ENCODE peak calls at places on chromosomes 4 and X, in four cellular contexts. One of them, this sample, is unnamed.

GRCh38 chr4:137417676-137418075 is 114.6 kb downstream of the PCDH18 start:
- DNase-seq in K562: no peak
- DNase-seq in GM12878: no peak
- DNase-seq in H1: no peak
- DNase-seq in this sample: no peak

GRCh38 chr4:138710297-138710696 is 305.3 kb upstream of the NOCT start:
- DNase-seq in GM12878: no peak
- DNase-seq in H1: no peak
- DNase-seq in K562: no peak
- DNase-seq in this sample: no peak

GRCh38 chrX:48833531-48834138 is 1.8 kb downstream of the PCSK1N start:
- DNase-seq in K562: no peak
- DNase-seq in GM12878: no peak
- DNase-seq in H1: no peak
- DNase-seq in this sample: peak

GRCh38 chr4:5890063-5890727 is 2.7 kb downstream of the CRMP1 start:
- DNase-seq in GM12878: no peak
- DNase-seq in K562: no peak
- DNase-seq in H1: peak
- DNase-seq in this sample: peak

GRCh38 chr4:158610790-158611189 is 60.9 kb downstream of the C4orf46 start:
- DNase-seq in H1: no peak
- DNase-seq in K562: no peak
- DNase-seq in GM12878: no peak
- DNase-seq in this sample: no peak

GRCh38 chrX:132963846-132964245 is 5.4 kb upstream of the HS6ST2 start:
- DNase-seq in GM12878: no peak
- DNase-seq in K562: no peak
- DNase-seq in H1: no peak
- DNase-seq in this sample: no peak

GRCh38 chr4:86633854-86634253 is 39.7 kb downstream of the PTPN13 start:
- DNase-seq in H1: no peak
- DNase-seq in GM12878: no peak
- DNase-seq in K562: no peak
- DNase-seq in this sample: no peak

GRCh38 chr4:103497692-103498091 is 222.1 kb downstream of the TACR3 start:
- DNase-seq in K562: no peak
- DNase-seq in GM12878: peak
- DNase-seq in H1: no peak
- DNase-seq in this sample: no peak

GRCh38 chr4:138727704-138728103 is 287.9 kb upstream of the NOCT start:
- DNase-seq in GM12878: no peak
- DNase-seq in K562: no peak
- DNase-seq in H1: no peak
- DNase-seq in this sample: no peak

GRCh38 chrX:11970935-11971334 is 167.3 kb upstream of the FRMPD4 start:
- DNase-seq in K562: no peak
- DNase-seq in GM12878: no peak
- DNase-seq in H1: no peak
- DNase-seq in this sample: no peak

GRCh38 chrX:24982306-24982965 is 33.3 kb downstream of the ARX start:
- DNase-seq in K562: no peak
- DNase-seq in GM12878: no peak
- DNase-seq in H1: no peak
- DNase-seq in this sample: no peak

GRCh38 chr4:156968479-156968984 is 3.1 kb downstream of the PDGFC start:
- DNase-seq in K562: peak
- DNase-seq in GM12878: no peak
- DNase-seq in H1: no peak
- DNase-seq in this sample: peak

GRCh38 chrX:73850124-73851013 is 287.4 kb downstream of the CHIC1 start:
- DNase-seq in H1: no peak
- DNase-seq in GM12878: peak
- DNase-seq in K562: peak
- DNase-seq in this sample: peak

GRCh38 chrX:115311666-115312065 is 22.2 kb downstream of the LUZP4 start:
- DNase-seq in GM12878: no peak
- DNase-seq in H1: peak
- DNase-seq in K562: no peak
- DNase-seq in this sample: peak

GRCh38 chr4:42625366-42625765 is 31.5 kb downstream of the ATP8A1 start:
- DNase-seq in GM12878: no peak
- DNase-seq in H1: no peak
- DNase-seq in K562: no peak
- DNase-seq in this sample: no peak

GRCh38 chrX:104254442-104255115 is at the start of gene ESX1:
- DNase-seq in K562: no peak
- DNase-seq in GM12878: no peak
- DNase-seq in H1: no peak
- DNase-seq in this sample: no peak

GRCh38 chrX:703466-704210 is 73.0 kb downstream of the SHOX start:
- DNase-seq in K562: no peak
- DNase-seq in GM12878: no peak
- DNase-seq in H1: no peak
- DNase-seq in this sample: no peak

GRCh38 chrX:112654871-112655270 is 24.9 kb downstream of the LHFPL1 start:
- DNase-seq in GM12878: no peak
- DNase-seq in H1: no peak
- DNase-seq in K562: no peak
- DNase-seq in this sample: no peak

GRCh38 chr4:42391356-42391675 is 6.0 kb upstream of the SHISA3 start:
- DNase-seq in H1: no peak
- DNase-seq in K562: no peak
- DNase-seq in GM12878: no peak
- DNase-seq in this sample: no peak

GRCh38 chr4:158958489-158959270 is 144.2 kb upstream of the RAPGEF2 start:
- DNase-seq in H1: no peak
- DNase-seq in K562: no peak
- DNase-seq in GM12878: no peak
- DNase-seq in this sample: no peak

GRCh38 chr4:94244087-94244828 is 36.6 kb downstream of the SMARCAD1 start:
- DNase-seq in GM12878: no peak
- DNase-seq in K562: no peak
- DNase-seq in H1: no peak
- DNase-seq in this sample: no peak

GRCh38 chr4:158824425-158825274 is 55.8 kb downstream of the FNIP2 start:
- DNase-seq in K562: no peak
- DNase-seq in GM12878: no peak
- DNase-seq in H1: no peak
- DNase-seq in this sample: peak

GRCh38 chrX:123424546-123424945 is 240.5 kb downstream of the GRIA3 start:
- DNase-seq in GM12878: peak
- DNase-seq in K562: no peak
- DNase-seq in H1: no peak
- DNase-seq in this sample: no peak

GRCh38 chr4:56910172-56910967 is 2.7 kb downstream of the REST start:
- DNase-seq in H1: no peak
- DNase-seq in GM12878: no peak
- DNase-seq in K562: no peak
- DNase-seq in this sample: no peak

GRCh38 chr4:114056599-114056998 is 77.2 kb upstream of the ARSJ start:
- DNase-seq in GM12878: no peak
- DNase-seq in K562: no peak
- DNase-seq in H1: no peak
- DNase-seq in this sample: no peak

GRCh38 chr4:140609548-140610425 is 41.0 kb upstream of the UCP1 start:
- DNase-seq in H1: no peak
- DNase-seq in K562: peak
- DNase-seq in GM12878: peak
- DNase-seq in this sample: peak

GRCh38 chr4:113776016-113776415 is 14.5 kb upstream of the CAMK2D start:
- DNase-seq in GM12878: no peak
- DNase-seq in K562: no peak
- DNase-seq in H1: no peak
- DNase-seq in this sample: no peak

GRCh38 chr4:16122225-16122624 is 38.4 kb upstream of the PROM1 start:
- DNase-seq in H1: no peak
- DNase-seq in K562: no peak
- DNase-seq in GM12878: no peak
- DNase-seq in this sample: no peak

GRCh38 chrX:100611951-100612350 is 24.7 kb downstream of the TSPAN6 start:
- DNase-seq in H1: no peak
- DNase-seq in K562: no peak
- DNase-seq in GM12878: no peak
- DNase-seq in this sample: no peak

GRCh38 chr4:106062452-106062875 is 167.2 kb downstream of the NPNT start:
- DNase-seq in K562: peak
- DNase-seq in GM12878: no peak
- DNase-seq in H1: no peak
- DNase-seq in this sample: no peak

GRCh38 chr4:151631349-151631748 is 129.5 kb downstream of the GATB start:
- DNase-seq in H1: no peak
- DNase-seq in GM12878: no peak
- DNase-seq in K562: no peak
- DNase-seq in this sample: no peak

GRCh38 chrX:43679778-43680177 is 23.7 kb downstream of the MAOA start:
- DNase-seq in K562: no peak
- DNase-seq in GM12878: no peak
- DNase-seq in H1: no peak
- DNase-seq in this sample: no peak

GRCh38 chr4:26015906-26016305 is 101.9 kb downstream of the SMIM20 start:
- DNase-seq in K562: no peak
- DNase-seq in GM12878: no peak
- DNase-seq in H1: no peak
- DNase-seq in this sample: no peak

GRCh38 chrX:40099046-40099968 is 1.5 kb upstream of the BCOR start:
- DNase-seq in H1: no peak
- DNase-seq in GM12878: peak
- DNase-seq in K562: no peak
- DNase-seq in this sample: peak

GRCh38 chrX:20285513-20285912 is 18.8 kb upstream of the RPS6KA3 start:
- DNase-seq in H1: no peak
- DNase-seq in K562: no peak
- DNase-seq in GM12878: no peak
- DNase-seq in this sample: no peak

GRCh38 chr4:113316879-113317278 is 267.4 kb downstream of the ANK2 start:
- DNase-seq in GM12878: peak
- DNase-seq in H1: no peak
- DNase-seq in K562: no peak
- DNase-seq in this sample: peak

GRCh38 chr4:176034498-176034897 is 31.1 kb upstream of the WDR17 start:
- DNase-seq in GM12878: no peak
- DNase-seq in H1: no peak
- DNase-seq in K562: no peak
- DNase-seq in this sample: peak

GRCh38 chrX:77668391-77669237 is 117.4 kb downstream of the ATRX start:
- DNase-seq in K562: no peak
- DNase-seq in GM12878: no peak
- DNase-seq in H1: no peak
- DNase-seq in this sample: no peak

GRCh38 chrX:96453139-96453538 is 231.5 kb upstream of the DIAPH2 start:
- DNase-seq in GM12878: peak
- DNase-seq in K562: no peak
- DNase-seq in H1: no peak
- DNase-seq in this sample: no peak

GRCh38 chr4:187732524-187732923 is 263.0 kb upstream of the ZFP42 start:
- DNase-seq in K562: no peak
- DNase-seq in GM12878: no peak
- DNase-seq in H1: no peak
- DNase-seq in this sample: no peak

DNA sequence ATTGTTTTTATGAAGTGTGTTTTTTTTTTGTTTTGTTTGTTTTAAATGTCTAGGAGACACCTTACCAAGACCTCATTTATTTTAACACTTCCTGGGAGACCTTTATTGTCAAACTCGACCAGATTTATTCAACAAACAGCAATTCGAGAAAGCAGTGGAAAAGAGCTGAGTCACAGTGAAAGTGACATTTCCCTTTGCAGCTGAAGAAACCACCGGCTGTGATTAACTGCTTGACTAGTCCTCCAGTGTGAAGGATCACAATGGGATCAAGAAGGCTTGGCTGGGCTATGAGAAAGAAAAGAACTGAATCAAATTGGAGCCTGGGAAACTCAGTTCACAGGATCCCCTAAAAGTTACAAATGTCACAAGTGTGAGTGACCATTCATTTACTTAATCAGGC is 11.9 kb upstream of the ADH7 start:
- DNase-seq in K562: no peak
- DNase-seq in H1: no peak
- DNase-seq in GM12878: peak
- DNase-seq in this sample: no peak
- H3K4me2 ChIP-seq in K562: no peak
- H3K4me2 ChIP-seq in H1: no peak
- H3K4me2 ChIP-seq in GM12878: no peak
- H3K4me2 ChIP-seq in this sample: no peak

GRCh38 chr4:7785017-7785416 is 154.6 kb downstream of the AFAP1 start:
- DNase-seq in GM12878: no peak
- DNase-seq in K562: no peak
- DNase-seq in H1: no peak
- DNase-seq in this sample: peak
- TF ChIP-seq NRF1 in GM12878: no peak
- TF ChIP-seq NRF1 in K562: no peak
- TF ChIP-seq NRF1 in H1: no peak
- TF ChIP-seq NRF1 in this sample: no peak

GRCh38 chrX:54838583-54838982 is 31.0 kb downstream of the MAGED2 start:
- DNase-seq in K562: no peak
- DNase-seq in GM12878: no peak
- DNase-seq in H1: no peak
- DNase-seq in this sample: no peak
- H3K4me2 ChIP-seq in K562: no peak
- H3K4me2 ChIP-seq in GM12878: no peak
- H3K4me2 ChIP-seq in H1: no peak
- H3K4me2 ChIP-seq in this sample: no peak

DNA sequence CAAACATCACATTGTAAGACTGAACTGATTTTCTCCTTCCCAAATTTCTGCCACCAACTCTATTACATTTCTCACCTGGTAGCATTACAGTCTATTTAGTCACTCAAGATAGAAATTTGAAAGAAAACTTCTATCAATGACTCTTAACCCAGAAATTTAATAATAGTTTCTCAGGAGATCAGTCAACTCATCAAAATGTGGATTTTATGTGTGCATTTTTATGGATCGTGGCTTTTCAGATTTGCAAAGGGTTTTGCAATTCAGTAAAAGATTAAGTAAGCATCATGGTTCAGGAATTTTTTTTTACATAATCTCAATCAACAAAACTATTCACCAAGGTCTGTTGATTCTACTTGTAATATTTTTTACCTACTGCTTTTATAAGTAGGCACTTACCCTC is 111.1 kb downstream of the CFAP299 start:
- DNase-seq in K562: no peak
- DNase-seq in GM12878: no peak
- DNase-seq in H1: no peak
- DNase-seq in this sample: no peak
- TF ChIP-seq NRF1 in K562: no peak
- TF ChIP-seq NRF1 in GM12878: no peak
- TF ChIP-seq NRF1 in H1: no peak
- TF ChIP-seq NRF1 in this sample: no peak

This sample was measured in SK-N-SH.